ENCODE peak calls at places on chromosome 4, in seven cellular contexts. B, X, U, J, O, K and L are unnamed samples.

GRCh38 chr4:65624651-65625050 is 45.6 kb downstream of the EPHA5 start:
- DNase-seq in U (no peak), B (peak; percentile 54), J (peak; percentile 9), X (no peak), O (no peak), K (peak; percentile 59), L (no peak)

GRCh38 chr4:108881190-108881589 is 118.3 kb upstream of the ETNPPL start:
- DNase-seq in X (peak; percentile 74), B (peak; percentile 98), U (peak; percentile 68), J (peak; percentile 79), O (no peak), K (peak; percentile 99), L (peak; percentile 84)

GRCh38 chr4:14783011-14783877 is 219.0 kb upstream of the CPEB2 start:
- DNase-seq in J (peak; percentile 77), X (no peak), O (no peak), K (peak; percentile 63), B (peak; percentile 56), U (no peak), L (peak; percentile 1)

GRCh38 chr4:134465417-134465816 is 263.8 kb upstream of the PABPC4L start:
- DNase-seq in O (no peak), B (no peak), J (no peak), K (no peak), U (no peak), X (no peak), L (peak; percentile 46)

GRCh38 chr4:89929425-89930272 is 35.0 kb downstream of the MMRN1 start:
- DNase-seq in U (no peak), J (no peak), O (no peak), B (no peak), X (no peak), K (peak; percentile 6), L (no peak)

GRCh38 chr4:19693949-19694597 is 557.6 kb upstream of the SLIT2 start:
- DNase-seq in O (no peak), K (no peak), J (peak; percentile 30), U (no peak), X (peak; percentile 10), B (no peak), L (no peak)

GRCh38 chr4:186740822-186741221 is 17.2 kb upstream of the FAT1 start:
- DNase-seq in J (no peak), K (peak; percentile 52), X (peak; percentile 44), U (no peak), B (peak; percentile 46), O (no peak), L (no peak)

GRCh38 chr4:184268574-184269160 is 51.0 kb upstream of the ENPP6 start:
- DNase-seq in K (no peak), X (no peak), J (peak; percentile 39), B (no peak), U (no peak), O (no peak), L (no peak)

GRCh38 chr4:519203-519651 is 20.2 kb downstream of the PIGG start:
- DNase-seq in B (no peak), K (no peak), X (no peak), U (no peak), O (peak; percentile 45), J (no peak), L (no peak)

GRCh38 chr4:38188136-38188535 is 227.9 kb downstream of the PTTG2 start:
- DNase-seq in K (no peak), O (no peak), B (no peak), X (no peak), U (no peak), J (no peak), L (no peak)

GRCh38 chr4:38182334-38182998 is 222.3 kb downstream of the PTTG2 start:
- DNase-seq in O (no peak), U (no peak), K (no peak), J (no peak), X (no peak), B (no peak), L (no peak)

GRCh38 chr4:38180456-38180855 is 220.3 kb downstream of the PTTG2 start:
- DNase-seq in O (no peak), B (no peak), X (no peak), U (no peak), K (no peak), J (peak; percentile 22), L (no peak)

GRCh38 chr4:38185406-38185805 is 225.2 kb downstream of the PTTG2 start:
- DNase-seq in B (no peak), K (no peak), J (no peak), U (no peak), X (no peak), O (no peak), L (no peak)

DNA sequence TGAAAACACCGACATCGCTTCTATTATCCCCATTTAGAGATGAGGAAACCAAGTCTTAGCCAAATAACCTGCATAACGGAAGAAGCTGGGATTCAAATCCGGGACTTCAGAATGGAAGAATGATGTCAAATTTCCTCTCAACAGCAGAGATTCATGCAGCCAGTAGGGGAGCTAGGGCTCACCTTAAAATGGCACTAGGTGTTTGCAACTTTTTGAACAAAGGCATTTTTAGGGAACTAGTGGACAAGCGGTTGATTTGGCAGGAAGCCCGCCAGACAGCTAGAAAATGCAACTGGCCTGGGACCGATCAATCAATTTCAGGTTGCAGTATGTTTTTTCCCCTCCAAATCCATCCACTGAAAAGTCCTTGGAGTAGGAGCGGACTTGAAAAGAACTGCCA is 224.2 kb downstream of the PTTG2 start:
- DNase-seq in U (no peak), B (no peak), O (no peak), K (no peak), J (peak; percentile 30), X (no peak), L (no peak)
- TF ChIP-seq CTCF in U (peak; percentile 13), B (peak; percentile 23), O (no peak), K (peak; percentile 40), J (peak; percentile 59), X (peak; percentile 32), L (peak; percentile 26)

DNA sequence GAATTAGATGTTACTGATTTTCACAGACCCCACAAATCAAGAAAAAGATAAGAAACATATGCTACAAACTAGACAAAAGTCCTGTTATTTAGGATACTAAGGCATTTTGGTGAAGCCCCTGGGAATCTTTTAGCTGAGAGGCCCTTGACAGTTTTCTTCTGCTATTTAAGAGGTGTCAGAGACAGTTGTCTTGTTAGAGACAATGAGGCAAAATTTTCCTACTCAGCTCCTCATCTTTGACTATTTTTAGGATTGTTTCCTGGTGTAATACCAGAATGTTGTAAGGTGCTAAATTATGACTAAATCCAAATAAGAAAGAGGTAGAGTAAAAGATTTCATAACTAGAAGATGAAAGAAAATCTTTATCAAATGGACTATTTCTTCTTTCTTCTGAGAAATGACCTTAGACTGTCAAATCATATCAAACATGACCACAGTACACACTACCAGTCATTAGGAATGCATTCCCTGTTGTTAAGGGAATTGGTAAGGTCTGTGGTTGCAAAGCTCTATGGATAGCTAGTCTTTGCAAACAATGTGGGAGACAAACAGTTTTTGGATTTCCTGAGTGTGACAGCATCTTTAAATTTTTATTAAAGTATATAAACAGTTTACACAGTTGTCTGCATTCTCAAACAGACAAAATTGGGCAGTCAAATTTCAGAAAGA is 926.1 kb downstream of the ADGRL3 start:
- DNase-seq in K (peak; percentile 1), X (no peak), O (no peak), U (no peak), B (no peak), J (no peak), L (no peak)
- H3K4me3 ChIP-seq in K (no peak overlapping the region), X (no peak overlapping the region), O (no peak overlapping the region), U (no peak overlapping the region), B (no peak overlapping the region), J (no peak overlapping the region), L (no peak overlapping the region)

DNA sequence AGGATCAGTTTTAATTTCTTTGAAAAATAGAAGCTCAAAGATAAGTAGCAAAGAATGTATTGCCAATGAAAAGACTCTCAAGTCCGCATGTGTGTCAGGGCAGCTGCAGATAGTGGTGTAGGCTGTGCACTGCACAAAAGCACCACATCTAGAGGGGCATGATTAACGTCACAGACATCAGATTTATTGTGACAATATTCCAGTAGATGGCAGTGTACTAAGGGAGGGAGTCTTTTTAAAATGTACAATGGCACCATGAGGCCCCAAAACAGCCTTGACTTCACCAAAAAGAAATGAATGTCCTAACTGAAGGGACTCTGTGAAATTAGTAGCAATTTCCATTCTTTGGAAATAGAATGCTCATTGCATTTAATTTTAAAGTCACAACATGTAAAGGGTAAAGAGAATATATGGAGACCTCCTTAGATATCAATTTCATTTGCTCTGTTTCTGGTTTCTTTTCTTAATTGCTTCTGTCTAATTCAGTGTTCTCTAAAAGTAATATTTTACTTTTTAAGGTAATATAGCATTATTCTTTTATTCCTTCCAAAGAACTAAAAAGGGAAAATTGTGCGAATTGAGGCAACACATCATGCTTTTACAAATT is 98.4 kb downstream of the ZNF827 start:
- DNase-seq in K (peak; percentile 53), O (no peak), J (peak; percentile 65), X (peak; percentile 53), B (peak; percentile 32), U (peak; percentile 44), L (peak; percentile 67)
- TF ChIP-seq CTCF in K (peak; percentile 48), O (peak; percentile 52), J (peak; percentile 49), X (peak; percentile 53), B (peak; percentile 51), U (peak; percentile 37), L (peak; percentile 44)

GRCh38 chr4:70925899-70926635 is 23.9 kb downstream of the MOB1B start:
- DNase-seq in O (no peak), K (no peak), U (no peak), B (no peak), X (no peak), J (no peak), L (no peak)
- H3K4me3 ChIP-seq in O (no peak overlapping the region), K (no peak overlapping the region), U (no peak overlapping the region), B (no peak overlapping the region), X (no peak overlapping the region), J (no peak overlapping the region), L (no peak overlapping the region)

GRCh38 chr4:115780835-115781234 is 667.4 kb upstream of the NDST4 start:
- DNase-seq in O (no peak), K (no peak), X (no peak), U (no peak), J (no peak), B (no peak), L (no peak)
- TF ChIP-seq CTCF in O (no peak), K (no peak), X (no peak), U (no peak), J (no peak), B (no peak), L (no peak)